ENCODE peak calls at places on chromosomes 7 and 10, in nine cellular contexts. M is GM13977; Q is DMS153; W is H7; X is activated T-cell treated with anti-CD3 and anti-CD28 coated beads for 4 hours; I is stimulated activated CD4-positive, alpha-beta T cell treated with anti-CD3 and anti-CD28 coated beads, TNF-alpha, amount 100 ng/mL, for 4 hours; L is suprapubic skin; V is activated T-helper 2 cell treated with anti-CD3 and anti-CD28 coated beads, Interferon-gamma antibody, Interleukin-2, Interleukin-4, amounts not matched to agents 10 μg/mL and 5 μg/mL and 100 μg/mL, durations not matched to agents 14 hours and 24 hours and 36 hours; F is activated T-helper 1 cell treated with Interleukin-2 at 50 U/mL for 16 hours. T is an unnamed sample.

GRCh38 chr10:600876-601275 is 88.6 kb downstream of the DIP2C start:
- DNase-seq in M (no peak), Q (no peak), W (no peak), X (no peak), I (no peak), L (no peak), V (no peak), F (no peak), T (no peak)

GRCh38 chr7:378041-378420 is 88.1 kb downstream of the FOXL3 start:
- DNase-seq in M (no peak), Q (no peak), W (no peak), X (no peak), I (no peak), L (no peak), V (no peak), F (no peak), T (no peak)

GRCh38 chr10:5125315-5126044 is 31.3 kb downstream of the AKR1C3 start:
- DNase-seq in M (no peak), Q (no peak), W (no peak), X (no peak), I (no peak), L (no peak), V (no peak), F (no peak), T (no peak)

GRCh38 chr7:157470017-157470322 is 133.2 kb downstream of the DNAJB6 start:
- DNase-seq in M (no peak), Q (no peak), W (peak; percentile 49), X (no peak), I (no peak), L (no peak), V (no peak), F (no peak), T (no peak)

GRCh38 chr7:99562832-99563231 is 4.4 kb downstream of the ZNF655 start:
- DNase-seq in M (no peak), Q (no peak), W (no peak), X (peak; percentile 33), I (peak; percentile 15), L (no peak), V (no peak), F (no peak), T (peak; percentile 66)

GRCh38 chr10:3435671-3436070 is 263.1 kb upstream of the PITRM1 start:
- DNase-seq in M (no peak), Q (no peak), W (no peak), X (no peak), I (no peak), L (no peak), V (no peak), F (no peak), T (no peak)

GRCh38 chr7:36266683-36267082 is 113.6 kb downstream of the EEPD1 start:
- DNase-seq in M (no peak), Q (peak; percentile 23), W (no peak), X (no peak), I (no peak), L (no peak), V (no peak), F (no peak), T (no peak)

GRCh38 chr7:2512179-2512644 is 7.4 kb upstream of the LFNG start:
- DNase-seq in M (peak; percentile 82), Q (peak; percentile 55), W (no peak), X (no peak), I (no peak), L (no peak), V (no peak), F (no peak), T (no peak)

GRCh38 chr7:120725376-120726039 is 132.4 kb downstream of the TSPAN12 start:
- DNase-seq in M (peak; percentile 14), Q (peak; percentile 17), W (no peak), X (no peak), I (no peak), L (no peak), V (no peak), F (no peak), T (peak; percentile 32)

GRCh38 chr7:133481676-133482075 is 228.8 kb downstream of the EXOC4 start:
- DNase-seq in M (no peak), Q (no peak), W (no peak), X (no peak), I (no peak), L (no peak), V (no peak), F (no peak), T (peak; percentile 32)

GRCh38 chr7:51021906-51022570 is 239.3 kb upstream of the GRB10 start:
- DNase-seq in M (no peak), Q (no peak), W (no peak), X (no peak), I (no peak), L (no peak), V (no peak), F (no peak), T (no peak)

GRCh38 chr10:77774940-77775391 is 137.4 kb upstream of the KCNMA1 start:
- DNase-seq in M (no peak), Q (no peak), W (peak; percentile 5), X (no peak), I (no peak), L (no peak), V (no peak), F (no peak), T (no peak)

GRCh38 chr10:86654411-86655172 is at the start of gene OPN4:
- DNase-seq in M (no peak), Q (no peak), W (peak; percentile 31), X (no peak), I (no peak), L (peak; percentile 41), V (no peak), F (no peak), T (no peak)

GRCh38 chr7:107898997-107899594 is 8.1 kb downstream of the DLD start:
- DNase-seq in M (no peak), Q (no peak), W (no peak), X (no peak), I (no peak), L (no peak), V (no peak), F (no peak), T (no peak)

GRCh38 chr10:67098460-67098859 is 172.6 kb downstream of the LRRTM3 start:
- DNase-seq in M (no peak), Q (no peak), W (no peak), X (no peak), I (no peak), L (no peak), V (no peak), F (no peak), T (no peak)

GRCh38 chr10:101293007-101293723 is 60.8 kb upstream of the BTRC start:
- DNase-seq in M (no peak), Q (no peak), W (peak; percentile 69), X (no peak), I (no peak), L (no peak), V (no peak), F (no peak), T (no peak)

GRCh38 chr7:47719675-47720074 is 137.8 kb upstream of the TNS3 start:
- DNase-seq in M (no peak), Q (no peak), W (no peak), X (no peak), I (no peak), L (no peak), V (no peak), F (no peak), T (no peak)

GRCh38 chr7:30074422-30075030 is 46.3 kb downstream of the PLEKHA8 start:
- DNase-seq in M (no peak), Q (peak; percentile 42), W (no peak), X (no peak), I (no peak), L (no peak), V (no peak), F (no peak), T (peak; percentile 47)

GRCh38 chr7:26293569-26294308 is 2.1 kb downstream of the SNX10 start:
- DNase-seq in M (peak; percentile 71), Q (no peak), W (no peak), X (peak; percentile 40), I (peak; percentile 18), L (no peak), V (peak; percentile 76), F (peak; percentile 21), T (peak; percentile 24)

GRCh38 chr10:89829887-89830269 is 128.5 kb downstream of the KIF20B start:
- DNase-seq in M (no peak), Q (no peak), W (no peak), X (no peak), I (no peak), L (no peak), V (no peak), F (no peak), T (no peak)

T was measured in small intestine.